ENCODE peak calls at places on chromosomes 5 and 9, in five cellular contexts. One of them, this sample, is unnamed.

GRCh38 chr9:136160939-136161610 is 42.4 kb upstream of the TMEM250 start:
- DNase-seq in activated T-helper 1 cell treated with anti-CD3 and anti-CD28 coated beads, Interleukin-12 subunit alpha, Interleukin-12 subunit beta, Interleukin-2, Interleukin-4 antibody, amounts not matched to agents 30 ng/mL and 10 ng/mL and 1 ng/mL, durations not matched to agents 14 hours and 24 hours and 36 hours: no peak
- DNase-seq in PC-9: no peak
- DNase-seq in Calu3: no peak
- DNase-seq in GM12865: no peak
- DNase-seq in this sample: no peak

GRCh38 chr9:126471084-126471611 is 142.6 kb upstream of the LMX1B start:
- DNase-seq in activated T-helper 1 cell treated with anti-CD3 and anti-CD28 coated beads, Interleukin-12 subunit alpha, Interleukin-12 subunit beta, Interleukin-2, Interleukin-4 antibody, amounts not matched to agents 30 ng/mL and 10 ng/mL and 1 ng/mL, durations not matched to agents 14 hours and 24 hours and 36 hours: peak; percentile 81
- DNase-seq in PC-9: no peak
- DNase-seq in GM12865: peak; percentile 73
- DNase-seq in Calu3: no peak
- DNase-seq in this sample: peak; percentile 92

GRCh38 chr9:121271368-121272351 is 3.7 kb downstream of the GSN start:
- DNase-seq in activated T-helper 1 cell treated with anti-CD3 and anti-CD28 coated beads, Interleukin-12 subunit alpha, Interleukin-12 subunit beta, Interleukin-2, Interleukin-4 antibody, amounts not matched to agents 30 ng/mL and 10 ng/mL and 1 ng/mL, durations not matched to agents 14 hours and 24 hours and 36 hours: no peak
- DNase-seq in PC-9: no peak
- DNase-seq in Calu3: no peak
- DNase-seq in GM12865: no peak
- DNase-seq in this sample: no peak

GRCh38 chr5:149647334-149647733 is 66.0 kb downstream of the ARHGEF37 start:
- DNase-seq in Calu3: no peak
- DNase-seq in activated T-helper 1 cell treated with anti-CD3 and anti-CD28 coated beads, Interleukin-12 subunit alpha, Interleukin-12 subunit beta, Interleukin-2, Interleukin-4 antibody, amounts not matched to agents 30 ng/mL and 10 ng/mL and 1 ng/mL, durations not matched to agents 14 hours and 24 hours and 36 hours: no peak
- DNase-seq in PC-9: no peak
- DNase-seq in GM12865: no peak
- DNase-seq in this sample: no peak

GRCh38 chr9:16329699-16330113 is 540.8 kb downstream of the BNC2 start:
- DNase-seq in Calu3: no peak
- DNase-seq in PC-9: no peak
- DNase-seq in activated T-helper 1 cell treated with anti-CD3 and anti-CD28 coated beads, Interleukin-12 subunit alpha, Interleukin-12 subunit beta, Interleukin-2, Interleukin-4 antibody, amounts not matched to agents 30 ng/mL and 10 ng/mL and 1 ng/mL, durations not matched to agents 14 hours and 24 hours and 36 hours: no peak
- DNase-seq in GM12865: no peak
- DNase-seq in this sample: no peak

GRCh38 chr5:25863811-25864210 is 1174.6 kb downstream of the CDH9 start:
- DNase-seq in GM12865: no peak
- DNase-seq in PC-9: no peak
- DNase-seq in activated T-helper 1 cell treated with anti-CD3 and anti-CD28 coated beads, Interleukin-12 subunit alpha, Interleukin-12 subunit beta, Interleukin-2, Interleukin-4 antibody, amounts not matched to agents 30 ng/mL and 10 ng/mL and 1 ng/mL, durations not matched to agents 14 hours and 24 hours and 36 hours: no peak
- DNase-seq in Calu3: no peak
- DNase-seq in this sample: no peak

GRCh38 chr9:88028338-88028737 is 54.0 kb upstream of the CDK20 start:
- DNase-seq in GM12865: no peak
- DNase-seq in PC-9: no peak
- DNase-seq in activated T-helper 1 cell treated with anti-CD3 and anti-CD28 coated beads, Interleukin-12 subunit alpha, Interleukin-12 subunit beta, Interleukin-2, Interleukin-4 antibody, amounts not matched to agents 30 ng/mL and 10 ng/mL and 1 ng/mL, durations not matched to agents 14 hours and 24 hours and 36 hours: no peak
- DNase-seq in Calu3: no peak
- DNase-seq in this sample: no peak

GRCh38 chr5:33284681-33285080 is 156.1 kb upstream of the TARS1 start:
- DNase-seq in GM12865: no peak
- DNase-seq in activated T-helper 1 cell treated with anti-CD3 and anti-CD28 coated beads, Interleukin-12 subunit alpha, Interleukin-12 subunit beta, Interleukin-2, Interleukin-4 antibody, amounts not matched to agents 30 ng/mL and 10 ng/mL and 1 ng/mL, durations not matched to agents 14 hours and 24 hours and 36 hours: no peak
- DNase-seq in PC-9: no peak
- DNase-seq in Calu3: no peak
- DNase-seq in this sample: no peak

GRCh38 chr9:126384926-126385325 is 58.3 kb downstream of the MVB12B start:
- DNase-seq in PC-9: no peak
- DNase-seq in Calu3: no peak
- DNase-seq in GM12865: no peak
- DNase-seq in activated T-helper 1 cell treated with anti-CD3 and anti-CD28 coated beads, Interleukin-12 subunit alpha, Interleukin-12 subunit beta, Interleukin-2, Interleukin-4 antibody, amounts not matched to agents 30 ng/mL and 10 ng/mL and 1 ng/mL, durations not matched to agents 14 hours and 24 hours and 36 hours: no peak
- DNase-seq in this sample: no peak

GRCh38 chr5:178271231-178271630 is 38.6 kb upstream of the PHYKPL start:
- DNase-seq in PC-9: no peak
- DNase-seq in activated T-helper 1 cell treated with anti-CD3 and anti-CD28 coated beads, Interleukin-12 subunit alpha, Interleukin-12 subunit beta, Interleukin-2, Interleukin-4 antibody, amounts not matched to agents 30 ng/mL and 10 ng/mL and 1 ng/mL, durations not matched to agents 14 hours and 24 hours and 36 hours: no peak
- DNase-seq in Calu3: no peak
- DNase-seq in GM12865: no peak
- DNase-seq in this sample: no peak

GRCh38 chr5:133292300-133292699 is 240.5 kb downstream of the HSPA4 start:
- DNase-seq in GM12865: no peak
- DNase-seq in activated T-helper 1 cell treated with anti-CD3 and anti-CD28 coated beads, Interleukin-12 subunit alpha, Interleukin-12 subunit beta, Interleukin-2, Interleukin-4 antibody, amounts not matched to agents 30 ng/mL and 10 ng/mL and 1 ng/mL, durations not matched to agents 14 hours and 24 hours and 36 hours: no peak
- DNase-seq in Calu3: peak; percentile 23
- DNase-seq in PC-9: peak; percentile 20
- DNase-seq in this sample: no peak

GRCh38 chr5:78399115-78399514 is 38.7 kb downstream of the SCAMP1 start:
- DNase-seq in activated T-helper 1 cell treated with anti-CD3 and anti-CD28 coated beads, Interleukin-12 subunit alpha, Interleukin-12 subunit beta, Interleukin-2, Interleukin-4 antibody, amounts not matched to agents 30 ng/mL and 10 ng/mL and 1 ng/mL, durations not matched to agents 14 hours and 24 hours and 36 hours: no peak
- DNase-seq in Calu3: no peak
- DNase-seq in PC-9: no peak
- DNase-seq in GM12865: no peak
- DNase-seq in this sample: no peak

GRCh38 chr5:53819482-53819881 is 259.0 kb downstream of the NDUFS4 start:
- DNase-seq in activated T-helper 1 cell treated with anti-CD3 and anti-CD28 coated beads, Interleukin-12 subunit alpha, Interleukin-12 subunit beta, Interleukin-2, Interleukin-4 antibody, amounts not matched to agents 30 ng/mL and 10 ng/mL and 1 ng/mL, durations not matched to agents 14 hours and 24 hours and 36 hours: no peak
- DNase-seq in GM12865: peak; percentile 29
- DNase-seq in Calu3: no peak
- DNase-seq in PC-9: no peak
- DNase-seq in this sample: no peak

GRCh38 chr5:112757468-112758208 is 20.0 kb downstream of the APC start:
- DNase-seq in PC-9: peak; percentile 1
- DNase-seq in GM12865: peak; percentile 72
- DNase-seq in activated T-helper 1 cell treated with anti-CD3 and anti-CD28 coated beads, Interleukin-12 subunit alpha, Interleukin-12 subunit beta, Interleukin-2, Interleukin-4 antibody, amounts not matched to agents 30 ng/mL and 10 ng/mL and 1 ng/mL, durations not matched to agents 14 hours and 24 hours and 36 hours: no peak
- DNase-seq in Calu3: peak; percentile 11
- DNase-seq in this sample: no peak

GRCh38 chr5:173321886-173322285 is 6.3 kb downstream of the STC2 start:
- DNase-seq in activated T-helper 1 cell treated with anti-CD3 and anti-CD28 coated beads, Interleukin-12 subunit alpha, Interleukin-12 subunit beta, Interleukin-2, Interleukin-4 antibody, amounts not matched to agents 30 ng/mL and 10 ng/mL and 1 ng/mL, durations not matched to agents 14 hours and 24 hours and 36 hours: no peak
- DNase-seq in GM12865: no peak
- DNase-seq in PC-9: no peak
- DNase-seq in Calu3: no peak
- DNase-seq in this sample: no peak

GRCh38 chr5:123549256-123549904 is 37.4 kb downstream of the CSNK1G3 start:
- DNase-seq in Calu3: no peak
- DNase-seq in GM12865: peak; percentile 91
- DNase-seq in PC-9: no peak
- DNase-seq in activated T-helper 1 cell treated with anti-CD3 and anti-CD28 coated beads, Interleukin-12 subunit alpha, Interleukin-12 subunit beta, Interleukin-2, Interleukin-4 antibody, amounts not matched to agents 30 ng/mL and 10 ng/mL and 1 ng/mL, durations not matched to agents 14 hours and 24 hours and 36 hours: peak; percentile 70
- DNase-seq in this sample: peak; percentile 69

This sample was measured in activated CD4-positive, alpha-beta memory T cell treated with anti-CD3 and anti-CD28 coated beads, Interleukin-2, amount 10 ng/mL, durations not matched to agents 7 days and 5 days.